ENCODE peak calls at places on chromosomes 6 and 20, in five cellular contexts. V is activated T-cell treated with anti-CD3 and anti-CD28 coated beads for 48 hours, U is HTR-8/SVneo, K is NT2/D1, T is NCI-H526 treated with DMSO at 0.1 percent for 48 hours. D is an unnamed sample.

GRCh38 chr6:129659590-129660345 is 50.2 kb downstream of the ARHGAP18 start:
- DNase-seq in T (no peak), U (peak), K (no peak), V (no peak), D (no peak)

GRCh38 chr20:11919046-11919445 is 1.4 kb downstream of the BTBD3 start:
- DNase-seq in V (no peak), U (no peak), T (peak), K (no peak), D (no peak)

GRCh38 chr20:6735913-6736845 is 31.3 kb upstream of the BMP2 start:
- DNase-seq in V (no peak), K (no peak), T (no peak), U (no peak), D (no peak)

GRCh38 chr20:5056801-5057599 is 55.7 kb upstream of the SLC23A2 start:
- DNase-seq in T (no peak), K (no peak), U (peak), V (peak), D (peak)

GRCh38 chr6:168468046-168468445 is 27.1 kb downstream of the SMOC2 start:
- DNase-seq in T (no peak), V (no peak), U (no peak), K (no peak), D (no peak)

GRCh38 chr20:17806739-17807441 is 107.1 kb downstream of the BANF2 start:
- DNase-seq in U (no peak), V (no peak), T (no peak), K (no peak), D (no peak)

GRCh38 chr20:48682529-48683385 is 145.0 kb downstream of the PREX1 start:
- DNase-seq in K (no peak), U (peak), V (no peak), T (peak), D (no peak)

GRCh38 chr6:5497896-5498578 is 236.7 kb downstream of the FARS2 start:
- DNase-seq in T (peak), V (no peak), U (peak), K (no peak), D (no peak)

GRCh38 chr6:109686566-109686965 is 4.4 kb downstream of the AK9 start:
- DNase-seq in K (no peak), V (no peak), U (no peak), T (no peak), D (no peak)

GRCh38 chr6:116265081-116265829 is 11.4 kb upstream of the TSPYL4 start:
- DNase-seq in K (no peak), U (no peak), T (no peak), V (peak), D (no peak)

GRCh38 chr20:43767686-43768474 is 41.1 kb upstream of the GTSF1L start:
- DNase-seq in U (no peak), V (no peak), T (no peak), K (no peak), D (no peak)

GRCh38 chr6:161407581-161407980 is 133.7 kb upstream of the AGPAT4 start:
- DNase-seq in V (no peak), T (no peak), K (no peak), U (no peak), D (no peak)

GRCh38 chr6:105949939-105950582 is 136.1 kb upstream of the PRDM1 start:
- DNase-seq in V (no peak), K (no peak), U (no peak), T (no peak), D (no peak)

GRCh38 chr6:20706293-20707165 is 172.3 kb downstream of the CDKAL1 start:
- DNase-seq in K (no peak), V (no peak), T (no peak), U (peak), D (no peak)

GRCh38 chr6:107853226-107853625 is 29.1 kb upstream of the SCML4 start:
- DNase-seq in U (no peak), T (no peak), K (no peak), V (no peak), D (peak)

GRCh38 chr6:42693725-42694323 is 28.6 kb downstream of the PRPH2 start:
- DNase-seq in U (no peak), T (no peak), V (no peak), K (no peak), D (no peak)

GRCh38 chr6:27582928-27583725 is 110.2 kb upstream of the ZNF184 start:
- DNase-seq in T (no peak), U (peak), K (no peak), V (peak), D (peak)

GRCh38 chr20:10731190-10731955 is 57.6 kb upstream of the JAG1 start:
- DNase-seq in V (no peak), U (peak), K (no peak), T (no peak), D (no peak)

GRCh38 chr6:151205971-151206600 is 33.7 kb upstream of the AKAP12 start:
- DNase-seq in V (no peak), T (no peak), U (no peak), K (no peak), D (no peak)

GRCh38 chr6:13729891-13730290 is 18.3 kb upstream of the RANBP9 start:
- DNase-seq in U (peak), K (no peak), V (no peak), T (no peak), D (no peak)

GRCh38 chr6:24520929-24521546 is 26.3 kb downstream of the ALDH5A1 start:
- DNase-seq in U (peak), V (peak), T (no peak), K (peak), D (peak)

GRCh38 chr6:145508107-145508506 is 227.2 kb downstream of the EPM2A start:
- DNase-seq in T (no peak), U (no peak), K (no peak), V (no peak), D (no peak)

GRCh38 chr6:146582857-146583256 is 15.9 kb upstream of the ADGB start:
- DNase-seq in U (no peak), T (no peak), V (no peak), K (no peak), D (no peak)

GRCh38 chr20:32858873-32859372 is at the start of gene EFCAB8:
- DNase-seq in T (no peak), U (no peak), V (no peak), K (no peak), D (no peak)

GRCh38 chr20:52210037-52210990 is 18.7 kb upstream of the ZFP64 start:
- DNase-seq in U (no peak), T (no peak), K (no peak), V (no peak), D (no peak)

GRCh38 chr6:11193434-11193833 is 39.0 kb downstream of the NEDD9 start:
- DNase-seq in K (no peak), U (no peak), T (no peak), V (no peak), D (no peak)

GRCh38 chr20:59222982-59223610 is 59.5 kb downstream of the ZNF831 start:
- DNase-seq in V (no peak), T (no peak), K (no peak), U (peak), D (no peak)

GRCh38 chr6:142605922-142606321 is 304.1 kb downstream of the ADGRG6 start:
- DNase-seq in T (no peak), K (no peak), V (no peak), U (peak), D (no peak)

GRCh38 chr20:2871111-2871465 is 2.2 kb upstream of the PTPRA start:
- DNase-seq in U (no peak), T (no peak), K (no peak), V (no peak), D (no peak)

GRCh38 chr6:159594750-159595117 is 98.3 kb downstream of the SOD2 start:
- DNase-seq in K (no peak), T (no peak), V (no peak), U (peak), D (no peak)

GRCh38 chr6:143299253-143300166 is 151.0 kb downstream of the ADAT2 start:
- DNase-seq in V (no peak), U (no peak), T (no peak), K (no peak), D (no peak)

GRCh38 chr6:29995346-29995777 is 53.0 kb downstream of the HLA-A start:
- DNase-seq in K (no peak), V (no peak), U (no peak), T (no peak), D (no peak)

GRCh38 chr6:10258341-10258740 is 156.5 kb downstream of the TFAP2A start:
- DNase-seq in T (no peak), V (no peak), K (no peak), U (no peak), D (no peak)

D was measured in stimulated activated naive CD8-positive, alpha-beta T cell treated with anti-CD3 and anti-CD28 coated beads, Interleukin-15, amount 100 ng/mL, for 72 hours.